ENCODE peak calls at places on chromosomes 7 and 10, in ten cellular contexts. J is IMR-90, L is A549, F is neural crest cell, B is psoas muscle, W is nephron progenitor cell, C is Calu3, I is RWPE1, K is astrocyte, Y is bronchial epithelial cell. Z is an unnamed sample.

GRCh38 chr10:4678951-4679671 is 146.9 kb upstream of the AKR1E2 start:
- DNase-seq in K (no peak), I (no peak), Y (no peak), F (no peak), W (no peak), C (peak), L (no peak), J (no peak), B (no peak), Z (no peak)

GRCh38 chr7:35550831-35551230 is 144.1 kb downstream of the HERPUD2 start:
- DNase-seq in F (no peak), L (no peak), B (no peak), W (no peak), K (no peak), C (no peak), Y (no peak), J (no peak), I (no peak), Z (no peak)

GRCh38 chr10:50585921-50586739 is 37.6 kb downstream of the SGMS1 start:
- DNase-seq in J (peak), W (no peak), Y (peak), K (no peak), B (no peak), I (peak), L (peak), C (no peak), F (no peak), Z (no peak)

GRCh38 chr7:157269341-157270059 is 67.3 kb upstream of the DNAJB6 start:
- DNase-seq in K (no peak), F (no peak), B (no peak), C (no peak), L (no peak), Y (no peak), W (no peak), J (no peak), I (no peak), Z (no peak)

GRCh38 chr7:141700848-141701371 is 1.1 kb downstream of the DENND11 start:
- DNase-seq in J (no peak), B (no peak), W (peak), F (no peak), I (peak), Y (no peak), K (no peak), C (no peak), L (no peak), Z (no peak)

GRCh38 chr10:80509403-80510161 is 28.1 kb upstream of the SH2D4B start:
- DNase-seq in J (peak), C (peak), B (peak), Y (peak), I (peak), F (no peak), W (no peak), K (peak), L (peak), Z (no peak)

GRCh38 chr10:14293516-14293915 is 37.2 kb downstream of the FRMD4A start:
- DNase-seq in Y (peak), L (no peak), W (no peak), J (peak), F (no peak), C (no peak), K (no peak), I (no peak), B (no peak), Z (no peak)

GRCh38 chr7:50467817-50468610 is 17.9 kb upstream of the FIGNL1 start:
- DNase-seq in I (peak), Y (peak), F (peak), B (peak), W (peak), J (peak), C (peak), K (peak), L (peak), Z (peak)

GRCh38 chr7:55237156-55237721 is 127.9 kb upstream of the LANCL2 start:
- DNase-seq in B (no peak), Y (no peak), K (peak), F (no peak), J (no peak), L (no peak), I (no peak), C (no peak), W (no peak), Z (no peak)

GRCh38 chr7:84336303-84336702 is 141.7 kb upstream of the SEMA3A start:
- DNase-seq in Y (no peak), L (no peak), I (no peak), F (no peak), J (peak), W (no peak), B (no peak), C (no peak), K (peak), Z (no peak)

GRCh38 chr10:97673736-97674525 is 13.1 kb downstream of the AVPI1 start:
- DNase-seq in J (peak), L (no peak), B (no peak), F (no peak), W (no peak), I (no peak), K (peak), Y (peak), C (no peak), Z (no peak)

GRCh38 chr7:139876622-139877283 is 47.7 kb downstream of the TBXAS1 start:
- DNase-seq in K (peak), L (no peak), J (peak), B (no peak), Y (no peak), C (no peak), I (no peak), W (no peak), F (no peak), Z (no peak)

GRCh38 chr10:124279882-124280281 is 138.8 kb downstream of the OAT start:
- DNase-seq in K (no peak), F (no peak), C (no peak), L (no peak), W (no peak), J (no peak), I (no peak), Y (no peak), B (peak), Z (no peak)

GRCh38 chr7:113086431-113086888 is at the start of gene GPR85:
- DNase-seq in Y (peak), W (peak), L (peak), J (peak), F (peak), I (peak), K (peak), C (peak), B (peak), Z (peak)

GRCh38 chr7:38628630-38629385 is 2.4 kb downstream of the AMPH start:
- DNase-seq in C (no peak), L (no peak), K (peak), W (no peak), I (no peak), F (no peak), J (peak), B (no peak), Y (no peak), Z (no peak)

GRCh38 chr7:131904750-131905327 is 348.4 kb upstream of the PODXL start:
- DNase-seq in K (no peak), F (no peak), W (no peak), J (no peak), I (no peak), B (no peak), C (no peak), L (no peak), Y (no peak), Z (no peak)

GRCh38 chr10:97882142-97883091 is 32.8 kb downstream of the GOLGA7B start:
- DNase-seq in W (no peak), L (peak), C (peak), K (peak), B (no peak), Y (peak), J (peak), F (no peak), I (peak), Z (no peak)

GRCh38 chr10:3785849-3786290 is 861 bp upstream of the KLF6 start:
- DNase-seq in C (peak), K (peak), J (peak), F (peak), I (no peak), B (peak), W (peak), Y (peak), L (no peak), Z (peak)

GRCh38 chr7:124765401-124766352 is at the start of gene GPR37:
- DNase-seq in Y (peak), J (peak), K (peak), F (peak), C (peak), I (peak), L (peak), W (peak), B (peak), Z (peak)

GRCh38 chr7:90163534-90163933 is 9.3 kb downstream of the STEAP1 start:
- DNase-seq in J (no peak), Y (no peak), C (no peak), I (no peak), K (no peak), W (no peak), F (no peak), L (no peak), B (no peak), Z (no peak)

GRCh38 chr10:14579405-14579804 is 195.3 kb downstream of the FAM107B start:
- DNase-seq in F (no peak), Y (no peak), W (no peak), J (peak), C (no peak), L (no peak), K (no peak), I (no peak), B (no peak), Z (no peak)

GRCh38 chr10:75809003-75809402 is 377.6 kb downstream of the LRMDA start:
- DNase-seq in F (no peak), I (no peak), J (no peak), C (no peak), L (no peak), Y (no peak), W (no peak), K (no peak), B (no peak), Z (no peak)

GRCh38 chr10:89164920-89165319 is 42.2 kb downstream of the CH25H start:
- DNase-seq in I (no peak), W (no peak), K (no peak), B (no peak), L (no peak), Y (no peak), J (no peak), C (no peak), F (no peak), Z (no peak)

GRCh38 chr10:97659589-97659988 is 19.1 kb downstream of the PI4K2A start:
- DNase-seq in K (peak), W (no peak), I (no peak), J (peak), L (no peak), F (no peak), B (no peak), Y (no peak), C (no peak), Z (no peak)

GRCh38 chr7:78683566-78683965 is 769.9 kb downstream of the MAGI2 start:
- DNase-seq in C (no peak), L (no peak), Y (no peak), J (no peak), F (no peak), I (no peak), B (no peak), W (no peak), K (no peak), Z (no peak)

GRCh38 chr7:18126274-18126673 is 98.6 kb upstream of the PRPS1L1 start:
- DNase-seq in C (no peak), B (no peak), F (no peak), K (no peak), I (peak), J (no peak), Y (peak), L (no peak), W (no peak), Z (no peak)

GRCh38 chr10:122323941-122324675 is 50.4 kb upstream of the PLEKHA1 start:
- DNase-seq in K (no peak), B (no peak), I (peak), J (no peak), C (no peak), L (no peak), Y (peak), F (no peak), W (no peak), Z (no peak)

GRCh38 chr7:33101916-33102315 is 7.3 kb downstream of the RP9 start:
- DNase-seq in J (no peak), B (no peak), L (no peak), I (no peak), K (no peak), F (no peak), C (no peak), W (no peak), Y (no peak), Z (no peak)

GRCh38 chr7:50779427-50779826 is 3.3 kb downstream of the GRB10 start:
- DNase-seq in W (no peak), F (no peak), K (no peak), B (no peak), C (no peak), Y (no peak), I (no peak), J (no peak), L (no peak), Z (no peak)

GRCh38 chr10:74012480-74012879 is 14.6 kb downstream of the VCL start:
- DNase-seq in B (no peak), Y (no peak), F (no peak), C (no peak), W (no peak), J (no peak), K (no peak), L (no peak), I (no peak), Z (no peak)

GRCh38 chr7:24732646-24733413 is 24.4 kb downstream of the GSDME start:
- DNase-seq in B (no peak), I (no peak), F (no peak), L (no peak), K (peak), Y (peak), J (peak), W (no peak), C (no peak), Z (no peak)

GRCh38 chr10:122461729-122462532 is 578 bp downstream of the HTRA1 start:
- DNase-seq in K (no peak), Y (no peak), I (peak), B (peak), W (peak), C (peak), J (no peak), L (peak), F (no peak), Z (no peak)

GRCh38 chr10:33120700-33121099 is 162.7 kb upstream of the ITGB1 start:
- DNase-seq in C (no peak), W (no peak), B (no peak), I (no peak), K (no peak), J (no peak), F (no peak), Y (no peak), L (no peak), Z (no peak)

GRCh38 chr10:78954701-78955100 is 114.1 kb upstream of the ZMIZ1 start:
- DNase-seq in J (no peak), W (no peak), K (no peak), F (no peak), C (no peak), Y (no peak), B (no peak), I (no peak), L (no peak), Z (no peak)

GRCh38 chr7:3439333-3440030 is 138.4 kb downstream of the SDK1 start:
- DNase-seq in W (no peak), C (peak), L (peak), I (peak), B (no peak), K (peak), J (peak), F (no peak), Y (peak), Z (no peak)

GRCh38 chr7:8436965-8437364 is 3.6 kb downstream of the NXPH1 start:
- DNase-seq in L (peak), K (no peak), Y (peak), C (peak), W (peak), J (no peak), I (peak), F (peak), B (no peak), Z (peak)

GRCh38 chr7:33109758-33110238 is 594 bp upstream of the RP9 start:
- DNase-seq in J (peak), W (no peak), I (no peak), Y (peak), L (peak), K (no peak), C (no peak), B (no peak), F (no peak), Z (no peak)

GRCh38 chr7:130560972-130561371 is 69.1 kb downstream of the MEST start:
- DNase-seq in F (no peak), L (peak), I (peak), Y (peak), B (no peak), W (no peak), J (peak), K (peak), C (peak), Z (no peak)

GRCh38 chr7:92228100-92228499 is 17.6 kb downstream of the KRIT1 start:
- DNase-seq in I (no peak), C (no peak), Y (no peak), F (no peak), K (no peak), L (no peak), J (peak), B (no peak), W (no peak), Z (no peak)

GRCh38 chr7:92228742-92229141 is 17.0 kb downstream of the KRIT1 start:
- DNase-seq in I (no peak), W (no peak), B (no peak), F (no peak), Y (no peak), J (no peak), L (no peak), K (no peak), C (no peak), Z (no peak)

GRCh38 chr7:92226981-92227380 is 18.7 kb downstream of the KRIT1 start:
- DNase-seq in Y (no peak), L (no peak), F (no peak), C (no peak), J (peak), I (no peak), B (no peak), W (no peak), K (no peak), Z (no peak)

GRCh38 chr7:92230547-92230946 is 15.2 kb downstream of the KRIT1 start:
- DNase-seq in I (no peak), L (no peak), K (no peak), F (no peak), B (no peak), Y (no peak), W (no peak), C (no peak), J (no peak), Z (no peak)
- TF ChIP-seq CTCF in I (no peak), L (no peak), K (no peak), F (no peak), B (no peak), Y (no peak), W (no peak), C (no peak), J (no peak), Z (no peak)

DNA sequence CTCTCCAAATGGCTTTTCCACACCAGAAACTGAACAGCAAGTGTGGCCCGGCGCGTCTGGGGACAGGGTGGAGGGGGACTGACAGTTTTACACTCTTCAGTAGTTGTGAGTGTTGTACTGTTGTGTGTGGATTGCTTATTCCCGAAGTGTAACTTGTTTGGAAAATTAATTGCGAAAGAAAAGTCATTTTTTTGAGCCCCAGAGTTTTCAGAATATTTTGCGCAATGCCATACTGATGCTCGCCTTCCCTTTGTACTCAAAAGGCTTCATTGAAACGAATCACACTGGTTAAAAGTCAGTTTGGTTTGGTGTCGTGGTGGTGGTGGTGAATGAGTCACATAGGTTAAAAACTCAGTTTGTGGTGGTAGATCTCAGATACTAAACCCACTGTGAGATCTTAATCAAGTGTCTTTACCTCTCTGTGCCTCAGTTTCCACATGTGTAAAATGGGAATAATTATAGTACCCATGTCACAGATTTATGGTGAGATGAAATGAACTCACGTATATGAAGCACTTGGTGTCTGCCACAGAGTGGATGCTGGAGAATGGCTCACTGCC is 61.1 kb upstream of the IL6 start:
- DNase-seq in L (no peak), Y (no peak), F (no peak), W (no peak), J (peak), I (no peak), K (no peak), C (no peak), B (no peak), Z (no peak)
- TF ChIP-seq CTCF in L (no peak), Y (no peak), F (no peak), W (no peak), J (no peak), I (no peak), K (no peak), C (no peak), B (no peak), Z (no peak)

DNA sequence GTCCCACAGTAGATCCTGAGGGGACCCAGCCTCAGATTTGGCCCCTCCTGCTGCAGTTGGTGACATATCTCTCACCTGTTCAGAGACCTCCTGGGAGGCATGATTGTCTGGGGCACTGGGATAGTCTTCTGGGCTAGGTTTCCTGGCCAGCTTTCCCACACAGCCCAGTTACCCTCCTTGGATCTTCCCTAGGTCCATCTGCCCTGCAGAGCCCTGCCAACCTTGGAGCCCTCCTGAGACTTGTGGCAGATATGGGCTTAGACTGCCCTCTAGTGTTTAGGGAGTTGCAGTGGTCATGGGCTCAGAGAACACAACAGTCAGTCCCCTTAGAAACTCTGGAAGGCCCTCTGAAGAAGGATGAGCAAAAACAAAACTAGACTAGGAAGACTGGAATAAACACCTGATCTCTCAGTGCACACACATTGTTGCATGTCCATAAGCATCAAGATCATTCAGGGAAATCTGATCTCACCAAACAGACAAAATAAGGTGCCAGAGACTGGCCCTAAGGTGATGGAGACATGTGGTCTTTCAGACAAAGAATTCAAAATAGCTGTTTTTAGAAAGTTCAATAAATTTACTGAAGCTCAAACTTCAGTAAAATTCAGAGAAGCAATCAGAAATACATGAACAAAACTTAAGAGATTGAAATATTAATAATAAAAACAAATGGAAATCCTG is 324.6 kb downstream of the ATRNL1 start:
- DNase-seq in C (peak), W (peak), J (peak), F (peak), B (no peak), I (peak), L (peak), Y (peak), K (peak), Z (peak)
- TF ChIP-seq CTCF in C (peak), W (peak), J (peak), F (peak), B (no peak), I (peak), L (peak), Y (peak), K (peak), Z (peak)

DNA sequence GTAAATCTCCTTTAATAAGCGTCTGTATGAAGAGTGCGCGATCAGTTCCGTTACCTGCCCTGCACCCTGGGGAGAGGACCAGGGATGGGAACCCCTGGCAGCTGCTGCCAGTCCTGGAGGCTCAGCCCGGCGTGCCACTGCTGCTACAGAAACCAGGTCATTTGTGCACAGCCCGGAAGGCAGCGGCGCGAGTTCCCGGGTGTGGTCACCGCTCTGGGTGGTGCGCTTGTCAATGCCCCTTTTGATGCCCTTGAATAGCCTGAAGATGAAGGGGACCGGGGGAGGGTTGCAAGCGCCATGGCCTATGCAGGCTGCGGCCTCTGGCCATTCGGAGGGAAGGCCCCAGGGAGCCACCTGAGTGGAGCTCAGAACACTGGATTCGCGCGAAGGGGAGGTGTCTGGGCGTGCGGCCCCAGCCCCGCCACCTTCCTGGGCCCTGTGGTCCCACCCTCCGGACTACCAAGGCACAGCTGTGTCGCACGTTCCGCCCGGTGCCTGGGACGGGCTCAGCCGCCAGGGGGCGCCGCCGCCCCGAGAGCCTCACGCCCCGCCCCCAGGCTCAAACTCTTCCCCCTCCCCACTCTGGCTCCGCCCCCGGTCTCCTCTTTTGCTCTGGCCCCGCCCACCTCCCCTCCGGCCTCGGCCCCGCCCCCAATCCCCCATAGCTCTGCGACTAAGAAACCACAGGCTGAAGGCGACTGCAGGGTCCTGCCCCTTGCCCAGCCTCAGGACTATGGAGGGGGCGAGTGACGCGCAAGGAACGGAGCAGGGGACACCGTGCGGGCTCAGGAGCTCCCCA is 16.5 kb downstream of the AP5Z1 start:
- DNase-seq in Y (peak), F (peak), K (no peak), J (peak), B (peak), I (peak), C (no peak), W (peak), L (no peak), Z (peak)
- TF ChIP-seq CTCF in Y (peak), F (peak), K (peak), J (peak), B (peak), I (peak), C (peak), W (peak), L (peak), Z (peak)

GRCh38 chr10:84204122-84204521 is 9.8 kb downstream of the CDHR1 start:
- DNase-seq in K (no peak), B (no peak), L (no peak), F (no peak), Y (peak), I (no peak), C (no peak), W (no peak), J (no peak), Z (no peak)
- TF ChIP-seq CTCF in K (peak), B (no peak), L (no peak), F (peak), Y (peak), I (no peak), C (no peak), W (peak), J (peak), Z (peak)

Z was measured in glutamatergic neuron.